ENCODE peak calls at places on chromosomes 1 and 21, in six cellular contexts. F is T-helper 1 cell; C is neural progenitor cell; Z is A172; E is stimulated activated CD4-positive, alpha-beta T cell treated with anti-CD3 and anti-CD28 coated beads, Interleukin-1b, Interleukin-23, amount 100 ng/mL, for 48 hours; X is NCI-H345. N is an unnamed sample.
A peak's percentile ranks its signal among the peaks of the same experiment; 100 is the strongest.

GRCh38 chr1:68495532-68495931 is 1.4 kb downstream of the DEPDC1 start:
- DNase-seq in F (no peak), C (no peak), Z (no peak), E (no peak), X (peak; percentile 9), N (no peak)

GRCh38 chr1:101187287-101187686 is 49.5 kb upstream of the S1PR1 start:
- DNase-seq in F (no peak), C (no peak), Z (no peak), E (no peak), X (no peak), N (no peak)

GRCh38 chr1:57590978-57591377 is 167.1 kb upstream of the DAB1 start:
- DNase-seq in F (no peak), C (no peak), Z (no peak), E (no peak), X (no peak), N (no peak)

GRCh38 chr1:61182049-61182448 is 99.7 kb downstream of the NFIA start:
- DNase-seq in F (no peak), C (no peak), Z (no peak), E (no peak), X (no peak), N (no peak)

GRCh38 chr1:25572708-25573590 is 29.5 kb downstream of the LDLRAP1 start:
- DNase-seq in F (no peak), C (peak; percentile 81), Z (no peak), E (peak; percentile 46), X (peak; percentile 4), N (no peak)

GRCh38 chr1:18299441-18300338 is 181.0 kb upstream of the KLHDC7A start:
- DNase-seq in F (no peak), C (peak; percentile 68), Z (no peak), E (no peak), X (peak; percentile 30), N (no peak)

GRCh38 chr1:236323819-236324411 is 42.2 kb upstream of the ERO1B start:
- DNase-seq in F (no peak), C (no peak), Z (no peak), E (no peak), X (no peak), N (no peak)

GRCh38 chr1:212700892-212701819 is 1.5 kb upstream of the BATF3 start:
- DNase-seq in F (no peak), C (peak; percentile 70), Z (peak; percentile 33), E (peak; percentile 48), X (no peak), N (no peak)

GRCh38 chr1:211420389-211420788 is 71.6 kb downstream of the RD3 start:
- DNase-seq in F (no peak), C (peak; percentile 7), Z (peak; percentile 46), E (peak; percentile 13), X (peak; percentile 39), N (no peak)

GRCh38 chr1:10932088-10932487 is 80.4 kb upstream of the TARDBP start:
- DNase-seq in F (no peak), C (no peak), Z (no peak), E (peak; percentile 56), X (no peak), N (no peak)

GRCh38 chr1:151756291-151756690 is 7.0 kb downstream of the MRPL9 start:
- DNase-seq in F (no peak), C (no peak), Z (peak; percentile 80), E (no peak), X (no peak), N (no peak)

GRCh38 chr1:21823980-21824702 is 12.1 kb downstream of the LDLRAD2 start:
- DNase-seq in F (no peak), C (no peak), Z (no peak), E (no peak), X (no peak), N (no peak)

GRCh38 chr21:35438643-35439404 is 389.7 kb upstream of the RUNX1 start:
- DNase-seq in F (no peak), C (no peak), Z (no peak), E (peak; percentile 20), X (no peak), N (no peak)

N was measured in GOT3.